ENCODE peak calls at places on chromosomes 2 and 18, in eight cellular contexts. N is CD8-positive, alpha-beta T cell; D is AG04450; Y is left ventricle myocardium inferior; K is breast epithelium; L is esophagus squamous epithelium; I is uterus; G is GM23338. X is an unnamed sample. For H3K27me3, the result is how much of the 10 kb centered on the place peaks cover.

GRCh38 chr18:34297287-34297686 is 72.6 kb upstream of the NOL4 start:
- DNase-seq in N (no peak), D (no peak), Y (no peak), K (no peak), L (no peak), I (no peak), G (no peak), X (no peak)

GRCh38 chr2:120262761-120263428 is 10.2 kb downstream of the RALB start:
- DNase-seq in N (no peak), D (no peak), Y (no peak), K (no peak), L (no peak), I (no peak), G (no peak), X (no peak)

GRCh38 chr2:18690342-18690741 is 101.0 kb upstream of the NT5C1B start:
- DNase-seq in N (no peak), D (no peak), Y (no peak), K (no peak), L (no peak), I (no peak), G (peak), X (no peak)

GRCh38 chr2:218202266-218202665 is 14.7 kb upstream of the ARPC2 start:
- DNase-seq in N (no peak), D (no peak), Y (no peak), K (no peak), L (no peak), I (no peak), G (no peak), X (no peak)

GRCh38 chr2:162462911-162463310 is 119.0 kb downstream of the GCA start:
- DNase-seq in N (no peak), D (no peak), Y (no peak), K (no peak), L (no peak), I (no peak), G (no peak), X (no peak)

GRCh38 chr2:204545861-204546773 is 842 bp downstream of the PARD3B start:
- DNase-seq in N (no peak), D (no peak), Y (no peak), K (no peak), L (no peak), I (no peak), G (peak), X (no peak)

GRCh38 chr2:166494140-166494544 is at the start of gene SCN7A:
- DNase-seq in N (no peak), D (peak), Y (peak), K (peak), L (no peak), I (peak), G (peak), X (no peak)

GRCh38 chr2:70005752-70006446 is 44.5 kb upstream of the ASPRV1 start:
- DNase-seq in N (no peak), D (no peak), Y (no peak), K (no peak), L (no peak), I (no peak), G (peak), X (no peak)

GRCh38 chr2:4324531-4324930 is 621.2 kb downstream of the DCDC2C start:
- DNase-seq in N (no peak), D (no peak), Y (no peak), K (peak), L (no peak), I (no peak), G (no peak), X (no peak)

DNA sequence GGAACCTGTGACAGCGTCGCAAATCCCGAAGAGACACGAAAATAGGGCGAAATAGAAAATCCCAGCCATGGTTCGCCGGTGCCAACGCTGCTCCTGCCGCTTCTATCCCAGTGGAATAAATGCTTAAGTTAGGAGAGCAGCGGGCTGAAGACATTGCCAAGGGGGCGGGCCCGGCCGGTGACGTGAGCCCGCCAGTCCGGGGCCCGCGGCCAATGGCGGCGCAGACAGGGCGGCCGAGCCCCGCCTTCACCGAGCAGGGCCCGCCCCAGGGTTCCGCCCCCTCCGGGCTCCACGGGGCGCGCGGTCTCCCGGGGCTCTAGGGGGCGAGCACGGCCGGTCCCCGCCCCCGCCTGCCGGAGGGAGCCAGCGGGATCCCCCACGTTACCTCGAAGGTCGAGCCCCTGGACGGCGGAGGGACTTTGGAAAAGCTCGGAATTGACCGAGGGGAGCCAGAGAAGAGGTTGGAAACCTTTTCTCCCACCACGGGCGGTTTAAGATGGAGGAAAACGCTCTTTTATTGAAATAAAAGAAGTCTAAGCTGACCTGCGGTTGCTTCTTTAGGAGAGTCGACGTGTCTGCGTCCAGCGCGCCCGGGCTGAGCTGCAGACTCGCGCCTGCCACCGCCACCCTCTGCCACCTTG is at the start of gene EPHA4:
- DNase-seq in N (peak), D (peak), Y (peak), K (peak), L (no peak), I (peak), G (peak), X (peak)
- H3K27ac ChIP-seq in N (peak), D (peak), Y (peak), K (peak), L (peak), I (peak), G (no peak), X (peak)

GRCh38 chr2:106106627-106107508 is 87.2 kb downstream of the UXS1 start:
- DNase-seq in N (no peak), D (no peak), Y (no peak), K (no peak), L (no peak), I (no peak), G (no peak), X (no peak)

GRCh38 chr2:106109675-106110074 is 84.4 kb downstream of the UXS1 start:
- DNase-seq in N (no peak), D (no peak), Y (no peak), K (no peak), L (no peak), I (no peak), G (no peak), X (no peak)

GRCh38 chr2:106108791-106109190 is 85.3 kb downstream of the UXS1 start:
- DNase-seq in N (no peak), D (no peak), Y (no peak), K (no peak), L (no peak), I (no peak), G (no peak), X (no peak)

GRCh38 chr2:106107509-106108131 is 86.5 kb downstream of the UXS1 start:
- DNase-seq in N (no peak), D (no peak), Y (no peak), K (no peak), L (no peak), I (no peak), G (no peak), X (peak)

DNA sequence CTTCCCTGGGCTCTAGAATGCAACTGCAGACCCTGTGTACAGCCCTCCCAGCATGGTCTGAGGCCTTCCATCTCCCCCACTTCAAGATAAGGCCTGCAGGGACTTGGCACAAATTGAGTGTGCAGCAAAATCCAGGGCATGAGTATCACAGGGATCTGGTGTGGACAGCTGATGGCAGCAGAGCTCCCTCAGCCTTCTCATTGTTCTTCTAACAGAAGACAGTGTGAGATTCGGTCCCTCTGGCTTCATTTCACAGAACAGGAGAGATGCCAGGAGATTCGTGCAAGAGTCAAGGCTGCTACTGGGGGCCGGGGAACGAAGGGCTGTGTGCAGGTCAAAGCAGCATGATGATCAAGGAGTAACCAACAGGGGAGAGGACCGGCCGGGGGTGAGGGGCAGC is 85.8 kb downstream of the UXS1 start:
- DNase-seq in N (no peak), D (no peak), Y (no peak), K (no peak), L (no peak), I (no peak), G (no peak), X (no peak)
- TF ChIP-seq CTCF in N (no peak), D (peak), Y (peak), K (no peak), L (no peak), I (no peak), G (peak), X (peak)

GRCh38 chr2:1745171-1746023 is 1.1 kb upstream of the PXDN start:
- DNase-seq in N (no peak), D (no peak), Y (no peak), K (peak), L (no peak), I (no peak), G (no peak), X (no peak)
- H3K27me3 ChIP-seq in N (under half), D (under half), Y (half or more), K (under half), L (under half), I (under half), G (under half), X (under half)

GRCh38 chr2:54077088-54077900 is 38.1 kb upstream of the ACYP2 start:
- DNase-seq in N (no peak), D (no peak), Y (no peak), K (no peak), L (no peak), I (no peak), G (no peak), X (no peak)
- H3K27ac ChIP-seq in N (no peak), D (no peak), Y (no peak), K (no peak), L (no peak), I (no peak), G (no peak), X (no peak)

X was measured in CD4-positive, alpha-beta T cell.